ENCODE peak calls at places on chromosomes 7 and 10, in seven cellular contexts. X is heart right ventricle; I is CD8-positive, alpha-beta memory T cell; C is endothelial cell of umbilical vein; M is PC-3; E is K562; S is left ventricle myocardium inferior. H is an unnamed sample.

GRCh38 chr7:26291699-26292538 is at the start of gene SNX10:
- DNase-seq in X (peak; percentile 37), I (peak; percentile 74), C (no peak), M (peak; percentile 72), E (peak; percentile 80), S (peak; percentile 32), H (peak; percentile 45)

GRCh38 chr7:93757421-93757820 is 133.1 kb downstream of the TFPI2 start:
- DNase-seq in X (no peak), I (no peak), C (no peak), M (no peak), E (no peak), S (no peak), H (no peak)

GRCh38 chr10:117168135-117168674 is 29.1 kb upstream of the KCNK18 start:
- DNase-seq in X (peak; percentile 66), I (peak; percentile 67), C (peak; percentile 27), M (peak; percentile 49), E (peak; percentile 83), S (peak; percentile 47), H (peak; percentile 33)

GRCh38 chr7:155860840-155861479 is 48.7 kb upstream of the SHH start:
- DNase-seq in X (no peak), I (no peak), C (no peak), M (peak; percentile 90), E (no peak), S (no peak), H (peak; percentile 95)

GRCh38 chr10:114526497-114527238 is 122.4 kb upstream of the AFAP1L2 start:
- DNase-seq in X (peak; percentile 66), I (peak; percentile 95), C (peak; percentile 97), M (peak; percentile 86), E (peak; percentile 7), S (peak; percentile 64), H (peak; percentile 55)

GRCh38 chr7:141003172-141004080 is 11.3 kb downstream of the MRPS33 start:
- DNase-seq in X (no peak), I (no peak), C (no peak), M (no peak), E (no peak), S (no peak), H (no peak)

GRCh38 chr7:69399038-69399800 is 199.1 kb upstream of the AUTS2 start:
- DNase-seq in X (no peak), I (no peak), C (no peak), M (no peak), E (no peak), S (no peak), H (peak; percentile 75)

GRCh38 chr7:92002720-92003119 is 62.1 kb downstream of the AKAP9 start:
- DNase-seq in X (no peak), I (no peak), C (no peak), M (no peak), E (no peak), S (no peak), H (no peak)

GRCh38 chr10:74917481-74918077 is 91.2 kb downstream of the KAT6B start:
- DNase-seq in X (no peak), I (no peak), C (no peak), M (peak; percentile 99), E (no peak), S (no peak), H (peak; percentile 93)

GRCh38 chr7:114345494-114345893 is 69.1 kb upstream of the FOXP2 start:
- DNase-seq in X (no peak), I (no peak), C (no peak), M (no peak), E (no peak), S (no peak), H (peak; percentile 68)

GRCh38 chr10:359762-360161 is 224.5 kb downstream of the ZMYND11 start:
- DNase-seq in X (no peak), I (no peak), C (no peak), M (no peak), E (no peak), S (no peak), H (no peak)

GRCh38 chr10:34063592-34063991 is 729.1 kb upstream of the NRP1 start:
- DNase-seq in X (no peak), I (no peak), C (no peak), M (no peak), E (no peak), S (no peak), H (no peak)

GRCh38 chr10:112375721-112376577 is 2.0 kb downstream of the ACSL5 start:
- DNase-seq in X (peak; percentile 67), I (peak; percentile 69), C (peak; percentile 45), M (peak; percentile 45), E (no peak), S (peak; percentile 65), H (peak; percentile 18)

GRCh38 chr7:68964060-68964459 is 634.2 kb upstream of the AUTS2 start:
- DNase-seq in X (no peak), I (no peak), C (no peak), M (no peak), E (no peak), S (no peak), H (no peak)

GRCh38 chr10:47184273-47184672 is 115.7 kb upstream of the GDF10 start:
- DNase-seq in X (no peak), I (no peak), C (no peak), M (no peak), E (no peak), S (no peak), H (no peak)

GRCh38 chr10:42490368-42490767 is 148.0 kb downstream of the ZNF33B start:
- DNase-seq in X (no peak), I (no peak), C (no peak), M (no peak), E (no peak), S (no peak), H (no peak)
- H3K9me3 ChIP-seq in X (no peaks in the 10 kb centered on the region), I (no peaks in the 10 kb centered on the region), C (peaks cover 2% of the 10 kb centered on the region), M (no peaks in the 10 kb centered on the region), E (no peaks in the 10 kb centered on the region), S (peaks cover 7% of the 10 kb centered on the region), H (no peaks in the 10 kb centered on the region)

GRCh38 chr7:73483171-73483570 is 38.9 kb downstream of the BAZ1B start:
- DNase-seq in X (no peak), I (no peak), C (no peak), M (no peak), E (no peak), S (no peak), H (no peak)

GRCh38 chr7:73478549-73478948 is 43.5 kb downstream of the BAZ1B start:
- DNase-seq in X (no peak), I (no peak), C (no peak), M (no peak), E (no peak), S (no peak), H (no peak)

GRCh38 chr7:73477376-73477775 is 43.8 kb downstream of the FZD9 start:
- DNase-seq in X (no peak), I (no peak), C (no peak), M (no peak), E (peak; percentile 28), S (no peak), H (no peak)

GRCh38 chr7:73487486-73487885 is 34.6 kb downstream of the BAZ1B start:
- DNase-seq in X (no peak), I (no peak), C (no peak), M (no peak), E (no peak), S (no peak), H (no peak)

GRCh38 chr7:73482746-73483145 is 39.3 kb downstream of the BAZ1B start:
- DNase-seq in X (no peak), I (no peak), C (no peak), M (no peak), E (no peak), S (no peak), H (no peak)
- H3K36me3 ChIP-seq in X (peaks cover 95% of the 10 kb centered on the region), I (peaks cover 29% of the 10 kb centered on the region), C (peaks cover 24% of the 10 kb centered on the region), M (peaks cover 54% of the 10 kb centered on the region), E (peaks cover 87% of the 10 kb centered on the region), S (peaks cover 70% of the 10 kb centered on the region), H (peaks cover 7% of the 10 kb centered on the region)

GRCh38 chr7:158386355-158386618 is 201.3 kb downstream of the PTPRN2 start:
- DNase-seq in X (no peak), I (no peak), C (no peak), M (no peak), E (no peak), S (no peak), H (no peak)
- H3K9me3 ChIP-seq in X (no peaks in the 10 kb centered on the region), I (no peaks in the 10 kb centered on the region), C (peaks cover 4% of the 10 kb centered on the region), M (no peaks in the 10 kb centered on the region), E (no peaks in the 10 kb centered on the region), S (no peaks in the 10 kb centered on the region), H (no peaks in the 10 kb centered on the region)

DNA sequence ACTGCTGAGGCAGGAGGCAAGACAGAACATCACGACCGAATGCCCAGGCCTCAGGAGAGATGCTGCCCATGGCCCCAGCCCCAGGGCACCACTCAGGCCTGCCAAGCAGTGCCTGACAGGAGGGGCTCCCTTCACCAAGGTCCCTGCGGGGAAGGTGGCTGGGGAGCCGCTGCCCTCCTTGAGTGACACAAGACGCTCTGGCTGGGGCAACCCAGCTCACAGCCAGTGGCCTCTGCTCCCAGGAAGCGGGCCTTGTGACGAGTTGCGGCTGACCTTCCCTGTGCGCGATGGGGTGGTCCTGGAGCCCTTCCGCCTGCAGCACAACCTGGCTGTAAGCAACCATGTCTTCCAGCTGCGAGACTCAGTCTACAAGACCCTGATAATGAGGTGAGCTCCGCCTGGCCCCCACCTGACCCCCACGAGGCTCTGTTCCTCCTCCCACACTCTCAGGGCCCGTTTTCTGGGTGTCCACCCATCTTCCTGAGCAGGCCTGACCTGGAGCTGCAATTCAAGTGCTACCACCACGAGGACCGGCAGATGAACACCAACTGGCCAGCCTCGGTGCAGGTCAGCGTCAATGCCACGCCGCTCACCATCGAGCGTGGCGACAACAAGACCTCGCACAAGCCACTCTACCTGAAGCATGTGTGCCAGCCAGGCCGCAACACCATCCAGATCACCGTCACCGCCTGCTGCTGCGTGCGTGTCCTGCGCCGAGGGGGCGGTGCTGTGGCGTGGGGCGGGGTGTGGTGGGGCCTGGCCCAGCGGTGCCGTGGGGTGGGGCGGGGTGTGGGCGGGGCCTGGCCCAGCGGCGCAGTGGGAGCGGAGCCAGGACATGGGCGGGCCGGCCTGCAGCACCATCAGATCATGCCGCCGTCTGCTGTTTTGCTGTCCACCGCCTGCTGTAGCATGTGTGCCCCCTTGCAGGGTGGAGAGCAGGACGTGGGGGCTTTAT is 12.8 kb downstream of the ZMIZ2 start:
- DNase-seq in X (peak; percentile 73), I (no peak), C (no peak), M (no peak), E (peak; percentile 99), S (peak; percentile 73), H (peak; percentile 41)
- H3K36me3 ChIP-seq in X (peaks cover 98% of the 10 kb centered on the region), I (peaks cover 61% of the 10 kb centered on the region), C (peaks cover 7% of the 10 kb centered on the region), M (peaks cover 23% of the 10 kb centered on the region), E (peaks cover 79% of the 10 kb centered on the region), S (peaks cover 98% of the 10 kb centered on the region), H (peaks cover 40% of the 10 kb centered on the region)

GRCh38 chr7:157739650-157740049 is 402.8 kb downstream of the DNAJB6 start:
- DNase-seq in X (no peak), I (no peak), C (no peak), M (no peak), E (no peak), S (no peak), H (no peak)
- H3K9me3 ChIP-seq in X (no peaks in the 10 kb centered on the region), I (no peaks in the 10 kb centered on the region), C (peaks cover 2% of the 10 kb centered on the region), M (no peaks in the 10 kb centered on the region), E (no peaks in the 10 kb centered on the region), S (no peaks in the 10 kb centered on the region), H (no peaks in the 10 kb centered on the region)

DNA sequence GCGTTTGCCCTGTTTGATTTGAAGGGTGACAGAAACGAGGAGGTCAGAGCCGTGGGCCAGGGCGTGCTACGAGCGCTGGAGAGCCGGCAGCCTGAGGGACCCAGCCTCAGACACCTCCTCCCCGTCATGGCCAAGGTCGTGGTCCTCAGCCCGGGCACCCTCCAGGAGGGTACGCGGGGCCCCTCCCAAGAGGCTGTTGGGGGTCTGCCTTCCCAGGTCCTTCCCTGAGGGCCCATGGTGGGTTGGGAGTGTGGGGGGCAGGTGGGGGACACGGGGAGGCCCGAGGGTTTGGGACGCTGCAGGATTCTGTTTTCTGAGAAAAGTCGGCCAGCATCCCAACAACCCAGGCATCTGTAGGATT is 7.8 kb downstream of the AP5Z1 start:
- DNase-seq in X (no peak), I (no peak), C (no peak), M (no peak), E (no peak), S (no peak), H (no peak)
- H3K36me3 ChIP-seq in X (peaks cover 75% of the 10 kb centered on the region), I (peaks cover 38% of the 10 kb centered on the region), C (peaks cover 23% of the 10 kb centered on the region), M (no peaks in the 10 kb centered on the region), E (peaks cover 48% of the 10 kb centered on the region), S (peaks cover 73% of the 10 kb centered on the region), H (peaks cover 38% of the 10 kb centered on the region)

H was measured in fibroblast of lung.